ENCODE peak calls at places on chromosomes 1 and 21, in five cellular contexts. D is kidney, I is IMR-90, U is neuronal stem cell, Z is MM.1S. E is an unnamed sample.

GRCh38 chr1:221284028-221284427 is 404.8 kb downstream of the HLX start:
- DNase-seq in Z (peak; percentile 25), U (no peak), I (peak; percentile 85), D (no peak), E (peak; percentile 75)

GRCh38 chr21:42617476-42617875 is 35.9 kb upstream of the PDE9A start:
- DNase-seq in I (no peak), U (no peak), D (no peak), Z (no peak), E (no peak)

GRCh38 chr1:94863297-94863911 is 43.2 kb downstream of the SLC44A3 start:
- DNase-seq in D (no peak), U (no peak), I (peak; percentile 64), Z (no peak), E (peak; percentile 70)

GRCh38 chr1:236979149-236979890 is 24.9 kb downstream of the MT1HL1 start:
- DNase-seq in I (no peak), Z (no peak), D (no peak), U (no peak), E (no peak)

GRCh38 chr1:70017770-70018169 is 187.6 kb downstream of the LRRC40 start:
- DNase-seq in I (peak; percentile 38), D (no peak), Z (no peak), U (no peak), E (no peak)

GRCh38 chr1:38502772-38503171 is 356.8 kb downstream of the RRAGC start:
- DNase-seq in D (no peak), U (peak; percentile 63), I (no peak), Z (no peak), E (no peak)

GRCh38 chr21:46617267-46618051 is 12.6 kb upstream of the S100B start:
- DNase-seq in U (no peak), I (peak; percentile 60), Z (no peak), D (no peak), E (no peak)

GRCh38 chr1:235931181-235931738 is 64.6 kb upstream of the LYST start:
- DNase-seq in I (no peak), Z (no peak), D (no peak), U (no peak), E (no peak)

GRCh38 chr1:111648826-111649225 is 29.2 kb downstream of the RAP1A start:
- DNase-seq in U (no peak), Z (no peak), D (no peak), I (no peak), E (no peak)

GRCh38 chr1:7623886-7624285 is 147.2 kb upstream of the VAMP3 start:
- DNase-seq in I (no peak), D (peak; percentile 28), Z (no peak), U (no peak), E (no peak)

GRCh38 chr1:170168263-170168662 is 22.5 kb downstream of the NTMT2 start:
- DNase-seq in U (no peak), D (no peak), Z (peak; percentile 54), I (peak; percentile 64), E (peak; percentile 79)

GRCh38 chr1:117561551-117561950 is 44.3 kb upstream of the TENT5C start:
- DNase-seq in U (no peak), I (no peak), Z (no peak), D (no peak), E (no peak)

GRCh38 chr21:32155226-32155625 is 123.6 kb downstream of the MIS18A start:
- DNase-seq in D (no peak), Z (no peak), I (no peak), U (no peak), E (no peak)

GRCh38 chr21:33401617-33401967 is 1.6 kb upstream of the IFNGR2 start:
- DNase-seq in I (no peak), U (no peak), Z (no peak), D (no peak), E (peak; percentile 48)

GRCh38 chr1:4964634-4965345 is 310.4 kb downstream of the AJAP1 start:
- DNase-seq in I (no peak), D (no peak), Z (no peak), U (no peak), E (no peak)

GRCh38 chr1:25472494-25472893 is 41.8 kb downstream of the MACO1 start:
- DNase-seq in I (no peak), D (no peak), Z (peak; percentile 80), U (no peak), E (no peak)

GRCh38 chr1:115529216-115529897 is 112.4 kb upstream of the VANGL1 start:
- DNase-seq in D (no peak), U (no peak), I (no peak), Z (no peak), E (no peak)

GRCh38 chr1:45619149-45619921 is 4.5 kb downstream of the CCDC17 start:
- DNase-seq in Z (no peak), U (no peak), D (no peak), I (no peak), E (no peak)

GRCh38 chr1:71135571-71135970 is 54.7 kb upstream of the ZRANB2 start:
- DNase-seq in D (no peak), U (no peak), I (no peak), Z (no peak), E (no peak)

GRCh38 chr1:26278835-26279597 is 870 bp upstream of the SH3BGRL3 start:
- DNase-seq in U (no peak), I (peak; percentile 75), D (peak; percentile 60), Z (no peak), E (peak; percentile 75)

GRCh38 chr1:111517464-111518225 is 14.2 kb upstream of the ADORA3 start:
- DNase-seq in D (no peak), U (no peak), I (no peak), Z (peak; percentile 63), E (no peak)

GRCh38 chr1:52593495-52593894 is 8.7 kb upstream of the GPX7 start:
- DNase-seq in D (no peak), I (peak; percentile 15), U (no peak), Z (no peak), E (peak; percentile 55)

GRCh38 chr21:16239659-16240265 is 510.0 kb downstream of the USP25 start:
- DNase-seq in I (no peak), D (no peak), Z (no peak), U (no peak), E (no peak)

GRCh38 chr1:241837901-241838300 is 10.1 kb upstream of the EXO1 start:
- DNase-seq in I (peak; percentile 98), U (no peak), Z (no peak), D (no peak), E (peak; percentile 90)

GRCh38 chr1:162855461-162856150 is 5.4 kb downstream of the CCDC190 start:
- DNase-seq in D (no peak), U (no peak), I (peak; percentile 65), Z (no peak), E (peak; percentile 67)

GRCh38 chr1:184684285-184685077 is 70.2 kb downstream of the EDEM3 start:
- DNase-seq in U (no peak), D (no peak), I (no peak), Z (no peak), E (no peak)

GRCh38 chr1:47229884-47230691 is 1.9 kb downstream of the TAL1 start:
- DNase-seq in Z (no peak), U (no peak), D (no peak), I (no peak), E (no peak)

GRCh38 chr1:52502789-52503188 is 50.1 kb downstream of the TUT4 start:
- DNase-seq in U (no peak), I (no peak), D (no peak), Z (no peak), E (no peak)

GRCh38 chr1:223046011-223046410 is 97.0 kb downstream of the TLR5 start:
- DNase-seq in U (no peak), Z (no peak), D (no peak), I (no peak), E (no peak)

GRCh38 chr1:15339580-15339979 is 70.1 kb upstream of the EFHD2 start:
- DNase-seq in Z (no peak), I (no peak), U (no peak), D (no peak), E (no peak)

GRCh38 chr1:204920967-204921366 is 50.3 kb downstream of the NFASC start:
- DNase-seq in D (no peak), I (no peak), U (no peak), Z (no peak), E (no peak)

GRCh38 chr1:174118726-174119125 is 40.6 kb upstream of the RABGAP1L start:
- DNase-seq in I (no peak), U (no peak), Z (no peak), D (no peak), E (no peak)

GRCh38 chr1:212415107-212415841 is 588 bp upstream of the PACC1 start:
- DNase-seq in D (no peak), U (no peak), I (no peak), Z (no peak), E (no peak)
- H3K9ac ChIP-seq in D (no peak overlapping the region), U (no peak overlapping the region), I (no peak overlapping the region), Z (peak overlapping the region; percentile 55), E (peak overlapping the region; percentile 57)

GRCh38 chr1:179875606-179876288 is 1.9 kb downstream of the TOR1AIP2 start:
- DNase-seq in D (no peak), I (no peak), Z (no peak), U (no peak), E (no peak)

GRCh38 chr1:179877586-179878265 is at the start of gene TOR1AIP2:
- DNase-seq in Z (peak; percentile 92), D (peak; percentile 96), U (peak; percentile 76), I (peak; percentile 75), E (peak; percentile 95)

GRCh38 chr1:179879797-179880196 is 2.2 kb upstream of the TOR1AIP2 start:
- DNase-seq in I (no peak), Z (peak; percentile 88), D (no peak), U (no peak), E (no peak)

GRCh38 chr1:179873366-179873978 is 4.1 kb downstream of the TOR1AIP2 start:
- DNase-seq in I (no peak), U (no peak), Z (no peak), D (no peak), E (no peak)

GRCh38 chr1:179876289-179876715 is 1.3 kb downstream of the TOR1AIP2 start:
- DNase-seq in D (no peak), I (peak; percentile 61), U (no peak), Z (no peak), E (peak; percentile 65)
- H3K4me1 ChIP-seq in D (peaks cover 14% of the 10 kb centered on the region), I (no peaks in the 10 kb centered on the region), U (peaks cover 3% of the 10 kb centered on the region), Z (peaks cover 44% of the 10 kb centered on the region), E (peaks cover 41% of the 10 kb centered on the region)

GRCh38 chr1:228144213-228145049 is 4.4 kb downstream of the GUK1 start:
- DNase-seq in I (no peak), U (no peak), D (peak; percentile 63), Z (no peak), E (no peak)

GRCh38 chr1:228143480-228144212 is 3.6 kb downstream of the GUK1 start:
- DNase-seq in U (no peak), Z (no peak), I (no peak), D (peak; percentile 61), E (no peak)

GRCh38 chr1:228141082-228141870 is 1.2 kb downstream of the GUK1 start:
- DNase-seq in D (peak; percentile 86), Z (peak; percentile 72), I (peak; percentile 33), U (no peak), E (peak; percentile 40)

GRCh38 chr1:228141871-228142615 is 2.0 kb downstream of the GUK1 start:
- DNase-seq in Z (no peak), U (no peak), I (peak; percentile 16), D (peak; percentile 79), E (no peak)

GRCh38 chr1:228142616-228143203 is 2.6 kb downstream of the GUK1 start:
- DNase-seq in Z (no peak), D (no peak), I (no peak), U (no peak), E (no peak)
- H3K9ac ChIP-seq in Z (no peak overlapping the region), D (no peak overlapping the region), I (no peak overlapping the region), U (no peak overlapping the region), E (peak overlapping the region; percentile 98)

GRCh38 chr1:205932776-205933175 is 10.5 kb downstream of the SLC26A9 start:
- DNase-seq in U (no peak), D (no peak), I (no peak), Z (no peak), E (no peak)
- H3K4me1 ChIP-seq in U (peaks cover 14% of the 10 kb centered on the region), D (no peaks in the 10 kb centered on the region), I (peaks cover 7% of the 10 kb centered on the region), Z (no peaks in the 10 kb centered on the region), E (peaks cover 34% of the 10 kb centered on the region)

E was measured in adipocyte.